ENCODE peak calls at places on chromosomes 6 and 20, in four cellular contexts. One of them, this sample, is unnamed.

GRCh38 chr20:50649587-50649986 is 41.8 kb downstream of the RIPOR3 start:
- DNase-seq in K562: no peak
- DNase-seq in GM12878: no peak
- DNase-seq in HepG2: no peak
- DNase-seq in this sample: no peak

GRCh38 chr6:40308533-40309306 is 278.4 kb downstream of the LRFN2 start:
- DNase-seq in K562: peak
- DNase-seq in GM12878: peak
- DNase-seq in HepG2: peak
- DNase-seq in this sample: peak

GRCh38 chr6:31400467-31401289 is 2.7 kb upstream of the MICA start:
- DNase-seq in K562: peak
- DNase-seq in GM12878: no peak
- DNase-seq in HepG2: peak
- DNase-seq in this sample: no peak

GRCh38 chr6:3414704-3415453 is 42.0 kb downstream of the SLC22A23 start:
- DNase-seq in K562: peak
- DNase-seq in GM12878: no peak
- DNase-seq in HepG2: peak
- DNase-seq in this sample: no peak

GRCh38 chr6:31609519-31610406 is 5.3 kb upstream of the AIF1 start:
- DNase-seq in K562: no peak
- DNase-seq in GM12878: no peak
- DNase-seq in HepG2: no peak
- DNase-seq in this sample: no peak

GRCh38 chr6:155448823-155449789 is 6.5 kb downstream of the NOX3 start:
- DNase-seq in K562: no peak
- DNase-seq in GM12878: no peak
- DNase-seq in HepG2: no peak
- DNase-seq in this sample: no peak

GRCh38 chr6:146339716-146340115 is 203.9 kb upstream of the RAB32 start:
- DNase-seq in K562: no peak
- DNase-seq in GM12878: no peak
- DNase-seq in HepG2: no peak
- DNase-seq in this sample: no peak

GRCh38 chr20:31841928-31842327 is 3.5 kb downstream of the FOXS1 start:
- DNase-seq in K562: peak
- DNase-seq in GM12878: no peak
- DNase-seq in HepG2: peak
- DNase-seq in this sample: no peak

GRCh38 chr6:113980937-113981554 is 10.1 kb upstream of the HDAC2 start:
- DNase-seq in K562: peak
- DNase-seq in GM12878: no peak
- DNase-seq in HepG2: peak
- DNase-seq in this sample: peak

GRCh38 chr6:129209355-129209754 is 326.4 kb downstream of the LAMA2 start:
- DNase-seq in K562: no peak
- DNase-seq in GM12878: no peak
- DNase-seq in HepG2: no peak
- DNase-seq in this sample: no peak

GRCh38 chr20:18267815-18268214 is 20.5 kb upstream of the ZNF133 start:
- DNase-seq in K562: no peak
- DNase-seq in GM12878: no peak
- DNase-seq in HepG2: no peak
- DNase-seq in this sample: no peak

GRCh38 chr6:160252073-160252809 is 6.4 kb downstream of the SLC22A2 start:
- DNase-seq in K562: no peak
- DNase-seq in GM12878: no peak
- DNase-seq in HepG2: no peak
- DNase-seq in this sample: no peak

GRCh38 chr6:44064089-44064947 is 62.9 kb downstream of the MRPL14 start:
- DNase-seq in K562: peak
- DNase-seq in GM12878: no peak
- DNase-seq in HepG2: peak
- DNase-seq in this sample: no peak

DNA sequence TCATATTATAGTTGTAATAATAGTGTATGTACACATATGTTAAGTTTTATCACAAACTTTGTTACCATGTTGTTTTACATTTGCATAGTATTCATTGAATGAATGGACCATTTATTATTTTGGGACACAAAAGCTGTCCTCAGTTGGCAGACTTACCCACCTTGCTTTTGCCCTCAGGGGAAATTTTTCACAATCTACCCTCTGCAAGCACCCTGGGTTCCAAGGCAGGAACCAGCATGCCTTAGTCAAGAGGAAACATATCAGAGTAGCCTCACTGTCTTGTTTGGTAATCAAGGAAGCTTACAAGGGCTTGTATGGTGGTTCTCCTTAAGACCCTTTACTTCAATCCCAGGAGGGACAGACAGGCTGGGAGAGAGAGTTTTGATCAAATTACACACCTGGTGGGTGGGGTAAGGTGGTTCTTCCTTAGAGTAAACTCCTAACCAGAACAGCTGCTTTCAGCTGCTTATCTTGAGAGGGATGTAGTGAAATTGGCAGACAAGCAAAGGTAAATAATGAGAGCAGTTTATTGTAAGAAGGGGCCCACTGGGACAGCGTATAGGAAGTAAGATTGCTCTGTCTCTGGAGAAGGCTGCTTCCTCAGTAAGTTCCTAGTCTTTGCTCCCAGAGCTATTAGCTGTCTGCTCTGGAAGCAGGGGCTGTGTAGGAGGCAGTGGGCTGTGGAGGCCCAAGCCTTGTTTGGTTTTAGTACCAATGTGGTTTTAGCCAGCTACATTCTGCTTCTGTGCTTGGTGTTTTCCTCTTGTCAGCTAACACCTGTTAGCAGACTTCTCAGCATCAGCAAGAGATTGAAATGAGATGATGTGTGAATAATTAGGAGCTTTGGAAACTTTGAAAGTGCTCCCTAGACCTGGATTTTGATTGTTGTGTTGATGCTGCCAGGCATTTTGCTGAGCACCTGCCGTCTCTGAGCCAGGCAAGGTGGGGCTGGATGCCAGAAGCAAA is 31.1 kb downstream of the BRPF3 start:
- DNase-seq in K562: peak
- DNase-seq in GM12878: no peak
- DNase-seq in HepG2: no peak
- DNase-seq in this sample: no peak
- TF ChIP-seq FOXK2 in K562: no peak
- TF ChIP-seq FOXK2 in GM12878: no peak
- TF ChIP-seq FOXK2 in HepG2: no peak
- TF ChIP-seq FOXK2 in this sample: no peak

GRCh38 chr6:89311853-89312531 is 3.1 kb downstream of the GABRR2 start:
- DNase-seq in K562: no peak
- DNase-seq in GM12878: no peak
- DNase-seq in HepG2: peak
- DNase-seq in this sample: peak

GRCh38 chr6:89308525-89309400 is 6.3 kb downstream of the GABRR2 start:
- DNase-seq in K562: no peak
- DNase-seq in GM12878: no peak
- DNase-seq in HepG2: no peak
- DNase-seq in this sample: no peak

GRCh38 chr6:89313006-89313405 is 2.1 kb downstream of the GABRR2 start:
- DNase-seq in K562: no peak
- DNase-seq in GM12878: no peak
- DNase-seq in HepG2: no peak
- DNase-seq in this sample: no peak

GRCh38 chr6:89310929-89311328 is 4.2 kb downstream of the GABRR2 start:
- DNase-seq in K562: no peak
- DNase-seq in GM12878: no peak
- DNase-seq in HepG2: no peak
- DNase-seq in this sample: no peak

DNA sequence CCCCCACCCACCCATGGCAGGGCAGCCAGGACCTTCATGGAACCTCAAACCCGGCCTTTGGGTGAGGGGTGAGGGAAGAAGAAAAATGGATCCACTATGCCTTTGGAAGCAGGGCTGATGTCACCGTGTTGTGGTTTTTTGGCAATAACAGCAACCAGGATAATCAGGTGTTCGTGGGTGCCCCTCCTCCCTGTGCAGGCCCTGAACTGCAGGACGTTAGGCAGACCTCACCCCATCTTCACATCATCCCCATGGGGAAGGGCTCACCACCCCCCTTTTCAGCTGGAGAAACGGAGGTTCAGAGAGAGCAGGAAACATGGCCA is 3.6 kb downstream of the GABRR2 start:
- DNase-seq in K562: no peak
- DNase-seq in GM12878: no peak
- DNase-seq in HepG2: no peak
- DNase-seq in this sample: no peak
- TF ChIP-seq FOXK2 in K562: no peak
- TF ChIP-seq FOXK2 in GM12878: no peak
- TF ChIP-seq FOXK2 in HepG2: no peak
- TF ChIP-seq FOXK2 in this sample: no peak

DNA sequence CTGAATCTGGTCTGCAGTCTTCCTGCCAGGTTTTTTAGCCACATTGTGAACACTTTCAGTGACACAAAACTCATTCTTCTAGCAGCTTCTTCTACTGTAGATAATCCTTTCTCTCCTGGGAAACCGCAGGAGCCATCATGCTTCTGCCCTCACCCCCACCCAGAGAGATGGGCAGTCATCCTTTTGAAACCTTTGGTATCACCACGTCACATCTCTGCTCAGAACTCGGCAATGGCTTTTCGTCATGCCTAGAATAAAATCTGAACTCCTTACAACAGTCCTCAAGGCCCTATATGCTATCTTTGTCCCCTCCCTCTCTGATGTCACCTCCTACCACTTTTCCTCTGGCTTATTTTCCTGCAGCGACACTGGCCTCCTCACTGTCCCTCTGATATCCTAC is 46.4 kb upstream of the ZNFX1 start:
- DNase-seq in K562: no peak
- DNase-seq in GM12878: no peak
- DNase-seq in HepG2: no peak
- DNase-seq in this sample: no peak
- TF ChIP-seq FOXK2 in K562: no peak
- TF ChIP-seq FOXK2 in GM12878: no peak
- TF ChIP-seq FOXK2 in HepG2: no peak
- TF ChIP-seq FOXK2 in this sample: no peak

GRCh38 chr20:34512955-34513419 is 3.2 kb upstream of the DYNLRB1 start:
- DNase-seq in K562: no peak
- DNase-seq in GM12878: no peak
- DNase-seq in HepG2: no peak
- DNase-seq in this sample: no peak

GRCh38 chr20:34514897-34515483 is 1.2 kb upstream of the DYNLRB1 start:
- DNase-seq in K562: no peak
- DNase-seq in GM12878: no peak
- DNase-seq in HepG2: no peak
- DNase-seq in this sample: no peak

GRCh38 chr20:34510575-34510974 is 5.6 kb upstream of the DYNLRB1 start:
- DNase-seq in K562: no peak
- DNase-seq in GM12878: no peak
- DNase-seq in HepG2: no peak
- DNase-seq in this sample: no peak

GRCh38 chr20:34511891-34512265 is 4.3 kb upstream of the DYNLRB1 start:
- DNase-seq in K562: no peak
- DNase-seq in GM12878: no peak
- DNase-seq in HepG2: peak
- DNase-seq in this sample: no peak

GRCh38 chr20:34512266-34512954 is 3.8 kb upstream of the DYNLRB1 start:
- DNase-seq in K562: no peak
- DNase-seq in GM12878: no peak
- DNase-seq in HepG2: peak
- DNase-seq in this sample: no peak
- TF ChIP-seq FOXK2 in K562: no peak
- TF ChIP-seq FOXK2 in GM12878: no peak
- TF ChIP-seq FOXK2 in HepG2: no peak
- TF ChIP-seq FOXK2 in this sample: no peak

GRCh38 chr6:135187372-135187771 is 6.3 kb downstream of the MYB start:
- DNase-seq in K562: no peak
- DNase-seq in GM12878: no peak
- DNase-seq in HepG2: no peak
- DNase-seq in this sample: no peak

GRCh38 chr6:135183532-135184440 is 2.7 kb downstream of the MYB start:
- DNase-seq in K562: peak
- DNase-seq in GM12878: no peak
- DNase-seq in HepG2: peak
- DNase-seq in this sample: peak

GRCh38 chr6:135182993-135183531 is 2.0 kb downstream of the MYB start:
- DNase-seq in K562: peak
- DNase-seq in GM12878: no peak
- DNase-seq in HepG2: no peak
- DNase-seq in this sample: peak

GRCh38 chr6:135186255-135186654 is 5.1 kb downstream of the MYB start:
- DNase-seq in K562: no peak
- DNase-seq in GM12878: no peak
- DNase-seq in HepG2: no peak
- DNase-seq in this sample: no peak

DNA sequence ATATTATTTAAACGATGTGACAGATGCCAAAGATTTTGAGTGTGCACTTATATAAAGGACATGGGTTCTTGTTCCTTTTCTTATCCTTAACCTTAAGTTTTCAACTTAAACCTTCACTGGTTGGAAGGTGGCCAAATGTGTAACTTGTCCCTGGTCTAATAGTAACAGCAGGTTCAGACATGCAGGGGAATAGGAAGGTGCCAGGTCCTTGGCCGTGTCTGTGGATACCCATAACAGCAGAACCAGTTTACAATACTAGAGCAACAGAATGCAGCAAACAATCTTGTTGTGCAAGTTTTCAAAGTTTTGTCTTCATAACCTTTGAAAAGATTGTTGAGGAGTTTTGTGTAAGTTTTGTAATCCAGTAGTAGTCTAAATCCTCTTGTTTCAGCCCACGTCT is 4.4 kb downstream of the MYB start:
- DNase-seq in K562: no peak
- DNase-seq in GM12878: no peak
- DNase-seq in HepG2: no peak
- DNase-seq in this sample: no peak
- TF ChIP-seq FOXK2 in K562: no peak
- TF ChIP-seq FOXK2 in GM12878: no peak
- TF ChIP-seq FOXK2 in HepG2: no peak
- TF ChIP-seq FOXK2 in this sample: no peak